ENCODE peak calls at places on chromosomes 6 and 20, in ten cellular contexts. G is CD8-positive, alpha-beta T cell; I is breast epithelium; X is esophagus squamous epithelium; Z is spleen; Y is OCI-LY7; N is HCT116; J is suprapubic skin; E is caudate nucleus; H is right cardiac atrium. O is an unnamed sample.
A peak's percentile ranks its signal among the peaks of the same experiment; 100 is the strongest.

GRCh38 chr6:74519172-74519571 is 686.7 kb downstream of the COL12A1 start:
- DNase-seq in G (no peak), I (no peak), X (no peak), Z (no peak), Y (no peak), N (no peak), J (no peak), E (no peak), H (no peak), O (peak; percentile 12)

GRCh38 chr20:674936-675452 is 608 bp downstream of the SCRT2 start:
- DNase-seq in G (no peak), I (no peak), X (no peak), Z (peak; percentile 73), Y (no peak), N (no peak), J (no peak), E (no peak), H (no peak), O (no peak)

GRCh38 chr6:89566930-89567634 is 71.5 kb downstream of the LYRM2 start:
- DNase-seq in G (no peak), I (no peak), X (no peak), Z (no peak), Y (no peak), N (no peak), J (no peak), E (no peak), H (no peak), O (no peak)

GRCh38 chr20:38724603-38725457 is 544 bp downstream of the SLC32A1 start:
- DNase-seq in G (no peak), I (no peak), X (no peak), Z (no peak), Y (peak; percentile 75), N (no peak), J (no peak), E (no peak), H (no peak), O (no peak)

GRCh38 chr20:47725248-47725973 is 59.9 kb downstream of the SULF2 start:
- DNase-seq in G (peak; percentile 62), I (peak; percentile 64), X (peak; percentile 31), Z (peak; percentile 90), Y (peak; percentile 92), N (peak; percentile 82), J (no peak), E (peak; percentile 60), H (peak; percentile 64), O (peak; percentile 33)

GRCh38 chr20:23697947-23698346 is 9.1 kb upstream of the CST4 start:
- DNase-seq in G (no peak), I (no peak), X (no peak), Z (no peak), Y (no peak), N (no peak), J (no peak), E (no peak), H (no peak), O (no peak)

GRCh38 chr6:113936093-113936934 is 34.6 kb downstream of the HDAC2 start:
- DNase-seq in G (no peak), I (no peak), X (no peak), Z (peak; percentile 54), Y (peak; percentile 60), N (peak; percentile 33), J (no peak), E (no peak), H (no peak), O (no peak)

GRCh38 chr6:42279144-42279781 is 61.6 kb upstream of the MRPS10 start:
- DNase-seq in G (no peak), I (no peak), X (no peak), Z (peak; percentile 85), Y (peak; percentile 47), N (no peak), J (no peak), E (no peak), H (peak; percentile 42), O (no peak)

GRCh38 chr6:156557269-156557885 is 219.8 kb upstream of the ARID1B start:
- DNase-seq in G (no peak), I (no peak), X (no peak), Z (peak; percentile 63), Y (no peak), N (no peak), J (no peak), E (peak; percentile 23), H (peak; percentile 50), O (no peak)

GRCh38 chr20:44701889-44702288 is 13.3 kb upstream of the CCN5 start:
- DNase-seq in G (no peak), I (no peak), X (no peak), Z (no peak), Y (no peak), N (no peak), J (no peak), E (no peak), H (no peak), O (no peak)

GRCh38 chr20:29873946-29874345 is 1383.5 kb upstream of the DEFB115 start:
- DNase-seq in G (no peak), I (no peak), X (no peak), Z (peak; percentile 94), Y (peak; percentile 55), N (no peak), J (peak; percentile 80), E (no peak), H (peak; percentile 41), O (no peak)

GRCh38 chr6:90135672-90136071 is 161.0 kb downstream of the BACH2 start:
- DNase-seq in G (no peak), I (no peak), X (no peak), Z (no peak), Y (no peak), N (no peak), J (no peak), E (no peak), H (no peak), O (no peak)

GRCh38 chr6:138824482-138825134 is 28.7 kb downstream of the ECT2L start:
- DNase-seq in G (no peak), I (no peak), X (no peak), Z (no peak), Y (no peak), N (no peak), J (no peak), E (no peak), H (no peak), O (no peak)

GRCh38 chr6:144718431-144718830 is 433.3 kb downstream of the UTRN start:
- DNase-seq in G (no peak), I (no peak), X (no peak), Z (no peak), Y (no peak), N (no peak), J (no peak), E (no peak), H (no peak), O (no peak)

GRCh38 chr6:119284861-119285521 is 64.6 kb downstream of the MAN1A1 start:
- DNase-seq in G (no peak), I (no peak), X (no peak), Z (no peak), Y (peak; percentile 36), N (no peak), J (no peak), E (no peak), H (no peak), O (no peak)

GRCh38 chr6:6858533-6858982 is 249.2 kb upstream of the RREB1 start:
- DNase-seq in G (no peak), I (no peak), X (no peak), Z (no peak), Y (no peak), N (no peak), J (no peak), E (no peak), H (no peak), O (no peak)
- H3K27ac ChIP-seq in G (no peak overlapping the region), I (no peak overlapping the region), X (peak overlapping the region; percentile 92), Z (peak overlapping the region; percentile 13), Y (no peak overlapping the region), N (no peak overlapping the region), J (no peak overlapping the region), E (no peak overlapping the region), H (no peak overlapping the region), O (peak overlapping the region; percentile 79)

DNA sequence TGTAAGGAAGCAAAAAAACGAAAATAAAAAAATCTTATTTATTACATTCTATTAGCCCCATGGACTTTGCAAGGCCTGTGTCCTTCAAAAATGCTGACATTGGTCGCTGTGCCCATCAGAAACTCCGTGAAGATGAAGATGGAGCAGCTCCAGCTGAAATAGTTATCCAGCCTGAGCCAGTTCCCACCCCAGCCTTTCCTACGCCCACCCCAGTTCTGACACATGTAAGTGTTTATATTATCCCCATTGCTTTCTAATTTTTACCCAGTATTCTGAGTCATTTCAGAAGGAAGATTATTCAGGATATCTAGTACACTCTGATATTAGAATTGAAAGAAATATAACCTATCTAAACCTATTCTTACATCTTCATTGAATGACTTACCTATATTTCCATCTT is 217.7 kb downstream of the ARHGAP18 start:
- DNase-seq in G (no peak), I (no peak), X (no peak), Z (no peak), Y (no peak), N (no peak), J (no peak), E (peak; percentile 32), H (no peak), O (no peak)
- H3K27ac ChIP-seq in G (no peak overlapping the region), I (peak overlapping the region; percentile 8), X (peak overlapping the region; percentile 90), Z (no peak overlapping the region), Y (no peak overlapping the region), N (peak overlapping the region; percentile 100), J (no peak overlapping the region), E (no peak overlapping the region), H (no peak overlapping the region), O (peak overlapping the region; percentile 100)

GRCh38 chr20:53413188-53413631 is 180.4 kb downstream of the ZNF217 start:
- DNase-seq in G (peak; percentile 23), I (no peak), X (no peak), Z (peak; percentile 87), Y (peak; percentile 76), N (peak; percentile 50), J (no peak), E (no peak), H (peak; percentile 16), O (no peak)
- H3K27ac ChIP-seq in G (no peak overlapping the region), I (peak overlapping the region; percentile 12), X (no peak overlapping the region), Z (no peak overlapping the region), Y (no peak overlapping the region), N (no peak overlapping the region), J (no peak overlapping the region), E (no peak overlapping the region), H (no peak overlapping the region), O (no peak overlapping the region)

GRCh38 chr6:13672904-13673303 is 38.7 kb downstream of the RANBP9 start:
- DNase-seq in G (no peak), I (no peak), X (no peak), Z (no peak), Y (no peak), N (no peak), J (no peak), E (no peak), H (no peak), O (no peak)

GRCh38 chr6:13673368-13673767 is 38.3 kb downstream of the RANBP9 start:
- DNase-seq in G (no peak), I (no peak), X (no peak), Z (no peak), Y (no peak), N (no peak), J (no peak), E (no peak), H (no peak), O (no peak)

GRCh38 chr6:13674533-13675190 is 37.0 kb downstream of the RANBP9 start:
- DNase-seq in G (no peak), I (no peak), X (no peak), Z (no peak), Y (no peak), N (no peak), J (no peak), E (no peak), H (no peak), O (no peak)

GRCh38 chr6:13671742-13672141 is 39.9 kb downstream of the RANBP9 start:
- DNase-seq in G (no peak), I (no peak), X (no peak), Z (no peak), Y (no peak), N (no peak), J (no peak), E (no peak), H (no peak), O (no peak)

GRCh38 chr6:13673825-13674444 is 37.7 kb downstream of the RANBP9 start:
- DNase-seq in G (no peak), I (no peak), X (no peak), Z (no peak), Y (no peak), N (no peak), J (no peak), E (no peak), H (no peak), O (no peak)
- H3K27ac ChIP-seq in G (no peak overlapping the region), I (no peak overlapping the region), X (no peak overlapping the region), Z (no peak overlapping the region), Y (no peak overlapping the region), N (no peak overlapping the region), J (no peak overlapping the region), E (no peak overlapping the region), H (no peak overlapping the region), O (no peak overlapping the region)

O was measured in epithelial cell of prostate.